ENCODE peak calls at places on chromosomes 5 and 9, in five cellular contexts. C is endothelial cell; M is bronchial epithelial cell; T is lower lobe of right lung; R is stimulated activated CD8-positive, alpha-beta memory T cell treated with anti-CD3 and anti-CD28 coated beads, Interleukin-2, amount 100 ng/mL, for 1 hour. E is an unnamed sample.

GRCh38 chr9:111036068-111036789 is 2.0 kb downstream of the LPAR1 start:
- DNase-seq in T (peak), C (peak), M (peak), R (no peak), E (no peak)

GRCh38 chr5:34410411-34411139 is 245.6 kb upstream of the RAI14 start:
- DNase-seq in M (peak), C (no peak), T (no peak), R (no peak), E (no peak)

GRCh38 chr5:135324897-135325650 is 74.0 kb downstream of the MACROH2A1 start:
- DNase-seq in R (no peak), M (peak), T (no peak), C (no peak), E (peak)

GRCh38 chr5:76579166-76579765 is 43.9 kb downstream of the F2RL2 start:
- DNase-seq in C (no peak), M (peak), R (no peak), T (no peak), E (no peak)

GRCh38 chr9:33850267-33850629 is 33.3 kb downstream of the UBE2R2 start:
- DNase-seq in C (no peak), R (no peak), T (no peak), M (peak), E (no peak)

GRCh38 chr5:151799407-151799806 is 27.7 kb downstream of the G3BP1 start:
- DNase-seq in M (peak), R (no peak), C (no peak), T (no peak), E (no peak)

GRCh38 chr5:16539169-16539666 is 73.6 kb upstream of the ZNF622 start:
- DNase-seq in C (no peak), M (peak), R (no peak), T (no peak), E (no peak)

GRCh38 chr5:179371123-179371515 is 25.9 kb upstream of the ADAMTS2 start:
- DNase-seq in T (no peak), M (no peak), R (no peak), C (no peak), E (no peak)

GRCh38 chr9:137311171-137311970 is 9.3 kb upstream of the NRARP start:
- DNase-seq in T (peak), M (peak), C (no peak), R (no peak), E (no peak)

E was measured in DND-41.